ENCODE peak calls at places on chromosome 19, in nine cellular contexts. One of them, this sample, is unnamed.

GRCh38 chr19:51259348-51260245 is 8.7 kb downstream of the SIGLECL1 start:
- DNase-seq in stimulated activated naive CD8-positive, alpha-beta T cell treated with anti-CD3 and anti-CD28 coated beads, Interleukin-15, Interleukin-2, amounts not matched to agents 100 U/mL and 50 U/mL, for 24 hours: peak
- DNase-seq in Caco-2: peak
- DNase-seq in choroid plexus epithelial cell: peak
- DNase-seq in NCI-H1436: no peak
- DNase-seq in OCI-LY7: peak
- DNase-seq in stimulated activated CD8-positive, alpha-beta memory T cell treated with anti-CD3 and anti-CD28 coated beads, Interleukin-12 subunit alpha, Interleukin-12 subunit beta, amount 100 ng/mL, for 1 hour: no peak
- DNase-seq in EL: peak
- DNase-seq in HuH-7.5: peak
- DNase-seq in this sample: no peak

GRCh38 chr19:29855087-29855486 is 43.3 kb downstream of the CCNE1 start:
- DNase-seq in stimulated activated naive CD8-positive, alpha-beta T cell treated with anti-CD3 and anti-CD28 coated beads, Interleukin-15, Interleukin-2, amounts not matched to agents 100 U/mL and 50 U/mL, for 24 hours: no peak
- DNase-seq in Caco-2: no peak
- DNase-seq in choroid plexus epithelial cell: no peak
- DNase-seq in NCI-H1436: no peak
- DNase-seq in OCI-LY7: no peak
- DNase-seq in stimulated activated CD8-positive, alpha-beta memory T cell treated with anti-CD3 and anti-CD28 coated beads, Interleukin-12 subunit alpha, Interleukin-12 subunit beta, amount 100 ng/mL, for 1 hour: no peak
- DNase-seq in EL: no peak
- DNase-seq in HuH-7.5: no peak
- DNase-seq in this sample: no peak

GRCh38 chr19:6108721-6109633 is 1.3 kb downstream of the RFX2 start:
- DNase-seq in stimulated activated naive CD8-positive, alpha-beta T cell treated with anti-CD3 and anti-CD28 coated beads, Interleukin-15, Interleukin-2, amounts not matched to agents 100 U/mL and 50 U/mL, for 24 hours: peak
- DNase-seq in Caco-2: peak
- DNase-seq in choroid plexus epithelial cell: peak
- DNase-seq in NCI-H1436: no peak
- DNase-seq in OCI-LY7: peak
- DNase-seq in stimulated activated CD8-positive, alpha-beta memory T cell treated with anti-CD3 and anti-CD28 coated beads, Interleukin-12 subunit alpha, Interleukin-12 subunit beta, amount 100 ng/mL, for 1 hour: peak
- DNase-seq in EL: peak
- DNase-seq in HuH-7.5: peak
- DNase-seq in this sample: peak

GRCh38 chr19:9991425-9992191 is 18.7 kb downstream of the COL5A3 start:
- DNase-seq in stimulated activated naive CD8-positive, alpha-beta T cell treated with anti-CD3 and anti-CD28 coated beads, Interleukin-15, Interleukin-2, amounts not matched to agents 100 U/mL and 50 U/mL, for 24 hours: no peak
- DNase-seq in Caco-2: no peak
- DNase-seq in choroid plexus epithelial cell: no peak
- DNase-seq in NCI-H1436: no peak
- DNase-seq in OCI-LY7: no peak
- DNase-seq in stimulated activated CD8-positive, alpha-beta memory T cell treated with anti-CD3 and anti-CD28 coated beads, Interleukin-12 subunit alpha, Interleukin-12 subunit beta, amount 100 ng/mL, for 1 hour: no peak
- DNase-seq in EL: no peak
- DNase-seq in HuH-7.5: no peak
- DNase-seq in this sample: no peak

GRCh38 chr19:57443121-57443696 is 8.1 kb downstream of the ZNF749 start:
- DNase-seq in stimulated activated naive CD8-positive, alpha-beta T cell treated with anti-CD3 and anti-CD28 coated beads, Interleukin-15, Interleukin-2, amounts not matched to agents 100 U/mL and 50 U/mL, for 24 hours: no peak
- DNase-seq in Caco-2: no peak
- DNase-seq in choroid plexus epithelial cell: no peak
- DNase-seq in NCI-H1436: no peak
- DNase-seq in OCI-LY7: peak
- DNase-seq in stimulated activated CD8-positive, alpha-beta memory T cell treated with anti-CD3 and anti-CD28 coated beads, Interleukin-12 subunit alpha, Interleukin-12 subunit beta, amount 100 ng/mL, for 1 hour: no peak
- DNase-seq in EL: no peak
- DNase-seq in HuH-7.5: no peak
- DNase-seq in this sample: no peak

GRCh38 chr19:3123956-3124355 is 11.9 kb upstream of the GNA15 start:
- DNase-seq in stimulated activated naive CD8-positive, alpha-beta T cell treated with anti-CD3 and anti-CD28 coated beads, Interleukin-15, Interleukin-2, amounts not matched to agents 100 U/mL and 50 U/mL, for 24 hours: no peak
- DNase-seq in Caco-2: no peak
- DNase-seq in choroid plexus epithelial cell: no peak
- DNase-seq in NCI-H1436: no peak
- DNase-seq in OCI-LY7: no peak
- DNase-seq in stimulated activated CD8-positive, alpha-beta memory T cell treated with anti-CD3 and anti-CD28 coated beads, Interleukin-12 subunit alpha, Interleukin-12 subunit beta, amount 100 ng/mL, for 1 hour: no peak
- DNase-seq in EL: no peak
- DNase-seq in HuH-7.5: no peak
- DNase-seq in this sample: no peak

GRCh38 chr19:38209671-38210457 is 14.2 kb downstream of the DPF1 start:
- DNase-seq in stimulated activated naive CD8-positive, alpha-beta T cell treated with anti-CD3 and anti-CD28 coated beads, Interleukin-15, Interleukin-2, amounts not matched to agents 100 U/mL and 50 U/mL, for 24 hours: no peak
- DNase-seq in Caco-2: no peak
- DNase-seq in choroid plexus epithelial cell: peak
- DNase-seq in NCI-H1436: peak
- DNase-seq in OCI-LY7: no peak
- DNase-seq in stimulated activated CD8-positive, alpha-beta memory T cell treated with anti-CD3 and anti-CD28 coated beads, Interleukin-12 subunit alpha, Interleukin-12 subunit beta, amount 100 ng/mL, for 1 hour: no peak
- DNase-seq in EL: peak
- DNase-seq in HuH-7.5: no peak
- DNase-seq in this sample: peak

GRCh38 chr19:9323557-9323918 is 441 bp upstream of the ZNF559 start:
- DNase-seq in stimulated activated naive CD8-positive, alpha-beta T cell treated with anti-CD3 and anti-CD28 coated beads, Interleukin-15, Interleukin-2, amounts not matched to agents 100 U/mL and 50 U/mL, for 24 hours: peak
- DNase-seq in Caco-2: peak
- DNase-seq in choroid plexus epithelial cell: peak
- DNase-seq in NCI-H1436: peak
- DNase-seq in OCI-LY7: peak
- DNase-seq in stimulated activated CD8-positive, alpha-beta memory T cell treated with anti-CD3 and anti-CD28 coated beads, Interleukin-12 subunit alpha, Interleukin-12 subunit beta, amount 100 ng/mL, for 1 hour: peak
- DNase-seq in EL: peak
- DNase-seq in HuH-7.5: peak
- DNase-seq in this sample: peak

GRCh38 chr19:55255618-55256423 is 3.0 kb downstream of the PPP6R1 start:
- DNase-seq in stimulated activated naive CD8-positive, alpha-beta T cell treated with anti-CD3 and anti-CD28 coated beads, Interleukin-15, Interleukin-2, amounts not matched to agents 100 U/mL and 50 U/mL, for 24 hours: peak
- DNase-seq in Caco-2: no peak
- DNase-seq in choroid plexus epithelial cell: no peak
- DNase-seq in NCI-H1436: no peak
- DNase-seq in OCI-LY7: peak
- DNase-seq in stimulated activated CD8-positive, alpha-beta memory T cell treated with anti-CD3 and anti-CD28 coated beads, Interleukin-12 subunit alpha, Interleukin-12 subunit beta, amount 100 ng/mL, for 1 hour: no peak
- DNase-seq in EL: peak
- DNase-seq in HuH-7.5: no peak
- DNase-seq in this sample: no peak

GRCh38 chr19:10858204-10858828 is 10.1 kb downstream of the C19orf38 start:
- DNase-seq in stimulated activated naive CD8-positive, alpha-beta T cell treated with anti-CD3 and anti-CD28 coated beads, Interleukin-15, Interleukin-2, amounts not matched to agents 100 U/mL and 50 U/mL, for 24 hours: peak
- DNase-seq in Caco-2: peak
- DNase-seq in choroid plexus epithelial cell: peak
- DNase-seq in NCI-H1436: no peak
- DNase-seq in OCI-LY7: peak
- DNase-seq in stimulated activated CD8-positive, alpha-beta memory T cell treated with anti-CD3 and anti-CD28 coated beads, Interleukin-12 subunit alpha, Interleukin-12 subunit beta, amount 100 ng/mL, for 1 hour: no peak
- DNase-seq in EL: peak
- DNase-seq in HuH-7.5: no peak
- DNase-seq in this sample: no peak

GRCh38 chr19:940591-941291 is 14.9 kb downstream of the ARID3A start:
- DNase-seq in stimulated activated naive CD8-positive, alpha-beta T cell treated with anti-CD3 and anti-CD28 coated beads, Interleukin-15, Interleukin-2, amounts not matched to agents 100 U/mL and 50 U/mL, for 24 hours: peak
- DNase-seq in Caco-2: no peak
- DNase-seq in choroid plexus epithelial cell: peak
- DNase-seq in NCI-H1436: peak
- DNase-seq in OCI-LY7: no peak
- DNase-seq in stimulated activated CD8-positive, alpha-beta memory T cell treated with anti-CD3 and anti-CD28 coated beads, Interleukin-12 subunit alpha, Interleukin-12 subunit beta, amount 100 ng/mL, for 1 hour: peak
- DNase-seq in EL: peak
- DNase-seq in HuH-7.5: no peak
- DNase-seq in this sample: no peak

GRCh38 chr19:15072930-15073647 is 8.9 kb upstream of the OR1I1 start:
- DNase-seq in stimulated activated naive CD8-positive, alpha-beta T cell treated with anti-CD3 and anti-CD28 coated beads, Interleukin-15, Interleukin-2, amounts not matched to agents 100 U/mL and 50 U/mL, for 24 hours: no peak
- DNase-seq in Caco-2: peak
- DNase-seq in choroid plexus epithelial cell: no peak
- DNase-seq in NCI-H1436: no peak
- DNase-seq in OCI-LY7: no peak
- DNase-seq in stimulated activated CD8-positive, alpha-beta memory T cell treated with anti-CD3 and anti-CD28 coated beads, Interleukin-12 subunit alpha, Interleukin-12 subunit beta, amount 100 ng/mL, for 1 hour: no peak
- DNase-seq in EL: peak
- DNase-seq in HuH-7.5: no peak
- DNase-seq in this sample: no peak

GRCh38 chr19:31625056-31625455 is 275.8 kb upstream of the TSHZ3 start:
- DNase-seq in stimulated activated naive CD8-positive, alpha-beta T cell treated with anti-CD3 and anti-CD28 coated beads, Interleukin-15, Interleukin-2, amounts not matched to agents 100 U/mL and 50 U/mL, for 24 hours: no peak
- DNase-seq in Caco-2: no peak
- DNase-seq in choroid plexus epithelial cell: no peak
- DNase-seq in NCI-H1436: no peak
- DNase-seq in OCI-LY7: no peak
- DNase-seq in stimulated activated CD8-positive, alpha-beta memory T cell treated with anti-CD3 and anti-CD28 coated beads, Interleukin-12 subunit alpha, Interleukin-12 subunit beta, amount 100 ng/mL, for 1 hour: no peak
- DNase-seq in EL: no peak
- DNase-seq in HuH-7.5: no peak
- DNase-seq in this sample: no peak

GRCh38 chr19:46495789-46496099 is at the start of gene PNMA8B:
- DNase-seq in stimulated activated naive CD8-positive, alpha-beta T cell treated with anti-CD3 and anti-CD28 coated beads, Interleukin-15, Interleukin-2, amounts not matched to agents 100 U/mL and 50 U/mL, for 24 hours: peak
- DNase-seq in Caco-2: peak
- DNase-seq in choroid plexus epithelial cell: peak
- DNase-seq in NCI-H1436: peak
- DNase-seq in OCI-LY7: peak
- DNase-seq in stimulated activated CD8-positive, alpha-beta memory T cell treated with anti-CD3 and anti-CD28 coated beads, Interleukin-12 subunit alpha, Interleukin-12 subunit beta, amount 100 ng/mL, for 1 hour: no peak
- DNase-seq in EL: no peak
- DNase-seq in HuH-7.5: no peak
- DNase-seq in this sample: peak

GRCh38 chr19:30741539-30741938 is 369.4 kb downstream of the ZNF536 start:
- DNase-seq in stimulated activated naive CD8-positive, alpha-beta T cell treated with anti-CD3 and anti-CD28 coated beads, Interleukin-15, Interleukin-2, amounts not matched to agents 100 U/mL and 50 U/mL, for 24 hours: no peak
- DNase-seq in Caco-2: no peak
- DNase-seq in choroid plexus epithelial cell: no peak
- DNase-seq in NCI-H1436: no peak
- DNase-seq in OCI-LY7: no peak
- DNase-seq in stimulated activated CD8-positive, alpha-beta memory T cell treated with anti-CD3 and anti-CD28 coated beads, Interleukin-12 subunit alpha, Interleukin-12 subunit beta, amount 100 ng/mL, for 1 hour: no peak
- DNase-seq in EL: no peak
- DNase-seq in HuH-7.5: no peak
- DNase-seq in this sample: no peak

GRCh38 chr19:5326986-5327623 is 13.5 kb downstream of the PTPRS start:
- DNase-seq in stimulated activated naive CD8-positive, alpha-beta T cell treated with anti-CD3 and anti-CD28 coated beads, Interleukin-15, Interleukin-2, amounts not matched to agents 100 U/mL and 50 U/mL, for 24 hours: no peak
- DNase-seq in Caco-2: no peak
- DNase-seq in choroid plexus epithelial cell: no peak
- DNase-seq in NCI-H1436: no peak
- DNase-seq in OCI-LY7: no peak
- DNase-seq in stimulated activated CD8-positive, alpha-beta memory T cell treated with anti-CD3 and anti-CD28 coated beads, Interleukin-12 subunit alpha, Interleukin-12 subunit beta, amount 100 ng/mL, for 1 hour: no peak
- DNase-seq in EL: no peak
- DNase-seq in HuH-7.5: no peak
- DNase-seq in this sample: no peak